ENCODE peak calls at places on chromosomes 6 and 20, in eight cellular contexts. S is OCI-LY7; G is GM12878; Z is CD8-positive, alpha-beta T cell; N is left ventricle myocardium inferior; K is GM23338; V is stomach; M is upper lobe of left lung. X is an unnamed sample. For H3K4me1, the result is how much of the 10 kb centered on the place peaks cover.

GRCh38 chr6:112113918-112114317 is 26.5 kb downstream of the FAM229B start:
- DNase-seq in G (no peak), S (no peak), V (no peak), Z (no peak), K (no peak), M (no peak), N (no peak), X (no peak)

GRCh38 chr6:63441266-63441956 is 121.6 kb upstream of the LGSN start:
- DNase-seq in N (no peak), M (peak), V (no peak), S (peak), G (no peak), Z (peak), K (peak), X (no peak)

GRCh38 chr20:44211177-44212039 is 837 bp upstream of the OSER1 start:
- DNase-seq in S (no peak), K (no peak), N (no peak), Z (no peak), V (no peak), G (no peak), M (no peak), X (no peak)

GRCh38 chr20:32808438-32808837 is 11.3 kb upstream of the MAPRE1 start:
- DNase-seq in M (no peak), V (no peak), Z (no peak), N (no peak), K (no peak), G (no peak), S (no peak), X (no peak)

GRCh38 chr20:59733326-59733725 is 129.0 kb downstream of the PHACTR3 start:
- DNase-seq in S (no peak), Z (no peak), M (no peak), G (no peak), K (no peak), V (no peak), N (no peak), X (no peak)

GRCh38 chr6:100883347-100883746 is 2.2 kb upstream of the ASCC3 start:
- DNase-seq in Z (no peak), G (no peak), V (no peak), N (no peak), M (no peak), K (peak), S (no peak), X (no peak)

GRCh38 chr6:153015094-153015645 is 12.7 kb upstream of the MTRF1L start:
- DNase-seq in N (no peak), K (no peak), V (no peak), G (no peak), Z (no peak), M (no peak), S (no peak), X (no peak)

GRCh38 chr6:66336171-66336570 is 629.1 kb upstream of the EYS start:
- DNase-seq in G (no peak), V (no peak), N (no peak), Z (no peak), K (no peak), S (no peak), M (no peak), X (no peak)

GRCh38 chr20:40291483-40291882 is 397.6 kb downstream of the MAFB start:
- DNase-seq in G (no peak), S (no peak), K (no peak), N (no peak), Z (no peak), M (no peak), V (no peak), X (no peak)

GRCh38 chr6:109370792-109371191 is 11.5 kb downstream of the CD164 start:
- DNase-seq in S (no peak), K (no peak), Z (no peak), G (no peak), V (no peak), N (no peak), M (no peak), X (no peak)

GRCh38 chr6:47700051-47700450 is 1.7 kb downstream of the ADGRF4 start:
- DNase-seq in M (no peak), V (no peak), S (no peak), G (no peak), K (no peak), Z (no peak), N (no peak), X (no peak)

GRCh38 chr6:41239467-41240159 is 11.5 kb downstream of the TREML4 start:
- DNase-seq in M (peak), N (no peak), K (peak), S (no peak), Z (no peak), V (no peak), G (no peak), X (no peak)

GRCh38 chr20:51688600-51688999 is 79.6 kb downstream of the ATP9A start:
- DNase-seq in V (no peak), M (no peak), G (no peak), N (no peak), Z (no peak), S (no peak), K (no peak), X (no peak)

GRCh38 chr6:137415127-137415833 is 78.9 kb downstream of the OLIG3 start:
- DNase-seq in N (peak), K (peak), S (peak), G (no peak), Z (peak), V (peak), M (peak), X (peak)

GRCh38 chr6:27866370-27867050 is 45.7 kb downstream of the OR2B2 start:
- DNase-seq in N (no peak), K (peak), S (peak), G (peak), Z (peak), V (no peak), M (no peak), X (peak)

GRCh38 chr6:46002264-46002663 is 13.4 kb downstream of the CLIC5 start:
- DNase-seq in S (no peak), K (no peak), Z (no peak), M (no peak), G (no peak), V (peak), N (no peak), X (no peak)

GRCh38 chr6:10954590-10955010 is 67.7 kb downstream of the SYCP2L start:
- DNase-seq in S (peak), M (peak), G (peak), N (peak), V (peak), Z (peak), K (peak), X (peak)

GRCh38 chr6:90753820-90754604 is 167.1 kb upstream of the MAP3K7 start:
- DNase-seq in Z (no peak), N (no peak), K (no peak), V (no peak), M (no peak), G (no peak), S (no peak), X (no peak)

GRCh38 chr20:23340524-23340923 is 10.1 kb upstream of the NXT1 start:
- DNase-seq in V (peak), N (peak), K (peak), G (no peak), M (no peak), S (peak), Z (no peak), X (no peak)

GRCh38 chr6:46704562-46704961 is 16.9 kb downstream of the TDRD6 start:
- DNase-seq in Z (no peak), G (no peak), M (no peak), N (no peak), V (no peak), S (peak), K (peak), X (no peak)

GRCh38 chr20:17530153-17530552 is 1.0 kb downstream of the BFSP1 start:
- DNase-seq in G (no peak), M (no peak), N (no peak), Z (no peak), V (no peak), S (no peak), K (no peak), X (no peak)

GRCh38 chr20:58228103-58228483 is 360 bp downstream of the ANKRD60 start:
- DNase-seq in V (no peak), M (no peak), G (no peak), K (peak), Z (peak), N (no peak), S (no peak), X (no peak)

GRCh38 chr6:52697903-52698302 is 27.0 kb downstream of the TMEM14A start:
- DNase-seq in Z (no peak), G (no peak), V (no peak), N (no peak), M (no peak), K (peak), S (no peak), X (no peak)

GRCh38 chr20:25269833-25270170 is 21.9 kb downstream of the PYGB start:
- DNase-seq in Z (no peak), K (no peak), M (no peak), S (no peak), N (peak), G (no peak), V (peak), X (no peak)

GRCh38 chr20:33827629-33828325 is 16.6 kb downstream of the CHMP4B start:
- DNase-seq in M (no peak), Z (no peak), G (no peak), S (peak), N (no peak), K (no peak), V (no peak), X (no peak)

GRCh38 chr20:31454374-31454773 is 13.9 kb downstream of the DEFB123 start:
- DNase-seq in G (no peak), M (no peak), N (no peak), V (no peak), K (no peak), Z (no peak), S (no peak), X (no peak)

GRCh38 chr20:33059741-33060390 is 6.2 kb downstream of the BPIFB3 start:
- DNase-seq in G (no peak), S (no peak), N (no peak), Z (no peak), M (peak), K (no peak), V (no peak), X (no peak)

GRCh38 chr20:55888655-55889054 is 116.7 kb downstream of the CBLN4 start:
- DNase-seq in G (no peak), N (no peak), M (no peak), K (no peak), Z (no peak), S (peak), V (no peak), X (no peak)

GRCh38 chr6:131225127-131225526 is 89.9 kb downstream of the AKAP7 start:
- DNase-seq in K (no peak), V (no peak), G (no peak), M (no peak), Z (no peak), S (no peak), N (no peak), X (no peak)

GRCh38 chr20:219290-220115 is 7.6 kb upstream of the DEFB129 start:
- DNase-seq in M (no peak), G (no peak), S (peak), V (no peak), Z (no peak), K (peak), N (no peak), X (no peak)

GRCh38 chr6:163585932-163586437 is 171.5 kb downstream of the QKI start:
- DNase-seq in M (no peak), G (no peak), N (peak), Z (no peak), K (no peak), V (no peak), S (no peak), X (no peak)

GRCh38 chr6:70901324-70901723 is 55.5 kb downstream of the B3GAT2 start:
- DNase-seq in Z (no peak), M (no peak), G (no peak), N (no peak), K (no peak), S (no peak), V (no peak), X (no peak)

GRCh38 chr6:118771253-118771652 is 119.9 kb upstream of the CEP85L start:
- DNase-seq in K (no peak), S (no peak), N (no peak), M (no peak), V (no peak), G (no peak), Z (no peak), X (no peak)

GRCh38 chr6:16483315-16483875 is 245.0 kb downstream of the GMPR start:
- DNase-seq in M (no peak), N (no peak), Z (no peak), K (no peak), G (no peak), V (no peak), S (no peak), X (no peak)

GRCh38 chr20:11271319-11271718 is 597.5 kb upstream of the JAG1 start:
- DNase-seq in Z (no peak), M (peak), V (no peak), N (no peak), S (no peak), G (no peak), K (peak), X (no peak)

GRCh38 chr20:2468581-2469407 is 1.8 kb downstream of the SNRPB start:
- DNase-seq in M (no peak), G (no peak), S (no peak), V (no peak), N (no peak), Z (no peak), K (no peak), X (no peak)

GRCh38 chr6:119442776-119443184 is 93.2 kb upstream of the MAN1A1 start:
- DNase-seq in K (no peak), S (peak), V (no peak), N (no peak), M (no peak), Z (no peak), G (no peak), X (no peak)

GRCh38 chr6:13813621-13814175 is 659 bp downstream of the MCUR1 start:
- DNase-seq in G (no peak), V (peak), Z (no peak), N (peak), S (peak), K (peak), M (no peak), X (peak)

GRCh38 chr6:13813011-13813410 is 1.3 kb downstream of the MCUR1 start:
- DNase-seq in Z (no peak), M (no peak), S (no peak), N (no peak), K (no peak), G (no peak), V (no peak), X (no peak)

GRCh38 chr6:13814176-13814937 is at the start of gene MCUR1:
- DNase-seq in V (peak), Z (peak), K (peak), M (peak), G (peak), S (peak), N (peak), X (peak)

GRCh38 chr6:13812359-13812642 is 2.1 kb downstream of the MCUR1 start:
- DNase-seq in S (no peak), K (no peak), M (no peak), N (no peak), G (no peak), Z (no peak), V (no peak), X (no peak)

GRCh38 chr6:13814938-13815575 is 700 bp upstream of the MCUR1 start:
- DNase-seq in S (peak), V (no peak), N (no peak), K (no peak), G (no peak), Z (no peak), M (no peak), X (no peak)
- H3K4me1 ChIP-seq in S (under half), V (under half), N (half or more), K (under half), G (under half), Z (under half), M (under half), X (under half)

GRCh38 chr6:159108438-159108985 is 60.7 kb upstream of the FNDC1 start:
- DNase-seq in G (no peak), S (no peak), N (no peak), K (no peak), V (no peak), Z (no peak), M (no peak), X (no peak)

GRCh38 chr6:159109391-159109790 is 59.8 kb upstream of the FNDC1 start:
- DNase-seq in Z (no peak), V (peak), G (no peak), S (no peak), M (no peak), N (no peak), K (no peak), X (no peak)

GRCh38 chr6:159106627-159107241 is 61.9 kb upstream of the TAGAP start:
- DNase-seq in V (peak), K (peak), Z (peak), M (no peak), S (peak), N (peak), G (peak), X (peak)

GRCh38 chr6:159105716-159106115 is 60.9 kb upstream of the TAGAP start:
- DNase-seq in Z (no peak), K (no peak), S (no peak), M (no peak), V (no peak), G (no peak), N (no peak), X (no peak)

GRCh38 chr6:159107451-159108260 is 61.5 kb upstream of the FNDC1 start:
- DNase-seq in M (no peak), S (peak), V (peak), N (no peak), K (no peak), G (no peak), Z (peak), X (peak)
- H3K4me1 ChIP-seq in M (under half), S (half or more), V (under half), N (under half), K (under half), G (under half), Z (half or more), X (half or more)

GRCh38 chr6:142011156-142011555 is 121.6 kb upstream of the GJE1 start:
- DNase-seq in K (no peak), V (no peak), S (no peak), N (no peak), M (no peak), Z (no peak), G (no peak), X (no peak)
- H3K4me1 ChIP-seq in K (under half), V (under half), S (under half), N (under half), M (under half), Z (under half), G (under half), X (under half)

GRCh38 chr20:62200491-62201172 is 17.8 kb downstream of the MTG2 start:
- DNase-seq in K (no peak), N (no peak), S (no peak), G (no peak), V (no peak), M (peak), Z (no peak), X (no peak)

GRCh38 chr20:62203378-62204030 is 16.6 kb downstream of the HRH3 start:
- DNase-seq in S (no peak), Z (no peak), N (no peak), V (no peak), K (no peak), M (peak), G (no peak), X (no peak)

GRCh38 chr20:62202083-62202395 is 18.0 kb downstream of the HRH3 start:
- DNase-seq in S (no peak), N (no peak), Z (no peak), M (no peak), V (no peak), K (no peak), G (no peak), X (no peak)

GRCh38 chr20:62202676-62203377 is 17.3 kb downstream of the HRH3 start:
- DNase-seq in V (no peak), Z (no peak), K (no peak), N (no peak), S (no peak), G (no peak), M (no peak), X (no peak)

GRCh38 chr20:62201173-62202082 is 18.6 kb downstream of the MTG2 start:
- DNase-seq in K (no peak), Z (no peak), N (no peak), S (peak), G (peak), M (peak), V (no peak), X (no peak)
- H3K4me1 ChIP-seq in K (under half), Z (under half), N (under half), S (under half), G (under half), M (under half), V (under half), X (under half)

GRCh38 chr6:134523903-134524302 is 206.0 kb upstream of the SGK1 start:
- DNase-seq in K (no peak), Z (no peak), N (no peak), S (no peak), G (no peak), V (no peak), M (no peak), X (no peak)

GRCh38 chr6:134521116-134521501 is 203.2 kb upstream of the SGK1 start:
- DNase-seq in V (peak), K (no peak), Z (no peak), M (no peak), G (no peak), S (no peak), N (no peak), X (no peak)

GRCh38 chr6:134525190-134525868 is 207.4 kb upstream of the SGK1 start:
- DNase-seq in G (no peak), M (no peak), N (no peak), K (no peak), Z (no peak), V (no peak), S (no peak), X (no peak)

GRCh38 chr6:134520181-134521115 is 202.5 kb upstream of the SGK1 start:
- DNase-seq in Z (no peak), G (no peak), S (no peak), M (no peak), V (no peak), K (no peak), N (no peak), X (no peak)

GRCh38 chr6:134523051-134523450 is 205.1 kb upstream of the SGK1 start:
- DNase-seq in M (no peak), K (no peak), S (no peak), V (no peak), G (no peak), N (no peak), Z (no peak), X (no peak)
- H3K4me1 ChIP-seq in M (under half), K (under half), S (under half), V (under half), G (under half), N (half or more), Z (under half), X (under half)

GRCh38 chr6:167233490-167233889 is 57.6 kb upstream of the UNC93A start:
- DNase-seq in V (no peak), G (no peak), N (no peak), M (no peak), K (no peak), S (no peak), Z (no peak), X (no peak)
- H3K4me1 ChIP-seq in V (under half), G (under half), N (under half), M (under half), K (half or more), S (under half), Z (under half), X (under half)

GRCh38 chr6:20205722-20206154 is 6.5 kb downstream of the MBOAT1 start:
- DNase-seq in Z (no peak), G (no peak), N (no peak), M (no peak), V (no peak), K (no peak), S (no peak), X (no peak)
- H3K4me1 ChIP-seq in Z (under half), G (under half), N (half or more), M (half or more), V (half or more), K (under half), S (under half), X (under half)

X was measured in effector memory CD4-positive, alpha-beta T cell.